ENCODE peak calls at places on chromosomes 7 and 10, in nine cellular contexts. T is stimulated activated CD4-positive, alpha-beta T cell treated with anti-CD3 and anti-CD28 coated beads, Interleukin-1b, Interleukin-23, amount 100 ng/mL, for 4 hours; P is kidney epithelial cell; K is activated CD8-positive, alpha-beta memory T cell treated with anti-CD3 and anti-CD28 coated beads for 24 hours; F is GM19239; M is activated T-helper 1 cell treated with anti-CD3 and anti-CD28 coated beads, Interleukin-2, amount 50 U/mL, for 16 hours; E is central memory CD4-positive, alpha-beta T cell; I is iPS-NIHi11; Q is AG10803. G is an unnamed sample.

GRCh38 chr7:27242580-27243339 is at the start of gene EVX1:
- DNase-seq in T (no peak), P (no peak), K (peak; percentile 62), F (no peak), M (no peak), E (peak; percentile 50), I (no peak), Q (no peak), G (no peak)

GRCh38 chr10:86520871-86521619 is 547 bp downstream of the WAPL start:
- DNase-seq in T (peak; percentile 41), P (no peak), K (peak; percentile 74), F (no peak), M (no peak), E (peak; percentile 31), I (peak; percentile 73), Q (peak; percentile 61), G (peak; percentile 57)

GRCh38 chr10:72261323-72262018 is 12.3 kb upstream of the DDIT4 start:
- DNase-seq in T (peak; percentile 35), P (no peak), K (peak; percentile 87), F (no peak), M (no peak), E (no peak), I (no peak), Q (no peak), G (peak; percentile 49)

GRCh38 chr7:87598234-87599009 is 2.3 kb downstream of the ABCB1 start:
- DNase-seq in T (no peak), P (no peak), K (no peak), F (no peak), M (no peak), E (no peak), I (no peak), Q (no peak), G (no peak)

GRCh38 chr10:125151824-125152634 is 8.3 kb downstream of the CTBP2 start:
- DNase-seq in T (no peak), P (no peak), K (no peak), F (no peak), M (no peak), E (no peak), I (peak; percentile 76), Q (no peak), G (peak; percentile 19)

GRCh38 chr10:130936844-130937243 is 374.7 kb downstream of the TCERG1L start:
- DNase-seq in T (no peak), P (no peak), K (no peak), F (no peak), M (no peak), E (no peak), I (no peak), Q (no peak), G (no peak)

GRCh38 chr10:59337254-59337653 is 25.1 kb downstream of the FAM13C start:
- DNase-seq in T (no peak), P (no peak), K (no peak), F (no peak), M (no peak), E (no peak), I (no peak), Q (peak; percentile 85), G (no peak)

GRCh38 chr7:40890088-40890692 is 755.4 kb downstream of the SUGCT start:
- DNase-seq in T (no peak), P (no peak), K (no peak), F (no peak), M (no peak), E (no peak), I (no peak), Q (no peak), G (no peak)

GRCh38 chr7:94043299-94043698 is 39.1 kb upstream of the BET1 start:
- DNase-seq in T (no peak), P (no peak), K (no peak), F (no peak), M (no peak), E (no peak), I (no peak), Q (peak; percentile 72), G (no peak)

GRCh38 chr7:93558705-93559614 is 15.6 kb downstream of the CALCR start:
- DNase-seq in T (no peak), P (no peak), K (no peak), F (no peak), M (no peak), E (no peak), I (no peak), Q (no peak), G (no peak)

GRCh38 chr10:67487199-67487598 is 208.8 kb downstream of the CTNNA3 start:
- DNase-seq in T (no peak), P (no peak), K (no peak), F (no peak), M (no peak), E (no peak), I (no peak), Q (no peak), G (no peak)

GRCh38 chr7:99531354-99531765 is 20.6 kb downstream of the FAM200A start:
- DNase-seq in T (no peak), P (no peak), K (no peak), F (no peak), M (no peak), E (no peak), I (no peak), Q (no peak), G (no peak)

GRCh38 chr7:99562832-99563231 is 4.4 kb downstream of the ZNF655 start:
- DNase-seq in T (no peak), P (peak; percentile 98), K (peak; percentile 65), F (no peak), M (no peak), E (no peak), I (peak; percentile 28), Q (peak; percentile 99), G (no peak)

GRCh38 chr10:43257210-43258031 is 9.4 kb downstream of the RASGEF1A start:
- DNase-seq in T (no peak), P (no peak), K (peak; percentile 52), F (peak; percentile 6), M (no peak), E (no peak), I (peak; percentile 13), Q (no peak), G (no peak)

GRCh38 chr7:5479133-5479745 is 55.6 kb upstream of the TNRC18 start:
- DNase-seq in T (no peak), P (no peak), K (no peak), F (no peak), M (no peak), E (no peak), I (no peak), Q (peak; percentile 85), G (no peak)

GRCh38 chr10:96334888-96335526 is 23.8 kb downstream of the OPALIN start:
- DNase-seq in T (no peak), P (no peak), K (no peak), F (peak; percentile 8), M (no peak), E (no peak), I (peak; percentile 79), Q (peak; percentile 49), G (peak; percentile 5)

GRCh38 chr7:112800486-112800885 is 10.3 kb upstream of the TMEM168 start:
- DNase-seq in T (no peak), P (no peak), K (no peak), F (no peak), M (no peak), E (no peak), I (no peak), Q (no peak), G (no peak)

GRCh38 chr10:79159785-79160184 is 91.0 kb downstream of the ZMIZ1 start:
- DNase-seq in T (no peak), P (no peak), K (no peak), F (no peak), M (no peak), E (no peak), I (no peak), Q (peak; percentile 75), G (no peak)

GRCh38 chr10:79049931-79050895 is 18.6 kb upstream of the ZMIZ1 start:
- DNase-seq in T (no peak), P (no peak), K (no peak), F (no peak), M (no peak), E (no peak), I (no peak), Q (no peak), G (no peak)

GRCh38 chr10:72695496-72695895 is 3.6 kb downstream of the MCU start:
- DNase-seq in T (no peak), P (no peak), K (no peak), F (no peak), M (no peak), E (no peak), I (no peak), Q (no peak), G (no peak)

G was measured in RPMI8226.